ENCODE peak calls at places on chromosome 2, in nine cellular contexts. M, W, C, F, Z, Y, V, D and H are unnamed samples.

GRCh38 chr2:15640291-15640711 is 48.6 kb downstream of the DDX1 start:
- DNase-seq in M (no peak), Z (no peak), V (no peak), W (no peak), D (no peak), Y (no peak), C (peak; percentile 38), F (no peak), H (no peak)

GRCh38 chr2:84844141-84844540 is 36.7 kb downstream of the TRABD2A start:
- DNase-seq in M (no peak), Z (no peak), F (no peak), Y (no peak), V (no peak), W (no peak), D (no peak), C (no peak), H (no peak)

GRCh38 chr2:117771969-117772630 is 42.4 kb upstream of the DDX18 start:
- DNase-seq in V (peak; percentile 29), Y (no peak), D (no peak), W (peak; percentile 45), C (no peak), M (no peak), Z (no peak), F (no peak), H (no peak)

GRCh38 chr2:165927774-165928173 is 25.8 kb downstream of the TTC21B start:
- DNase-seq in W (no peak), V (no peak), D (no peak), C (no peak), M (no peak), Y (no peak), F (no peak), Z (no peak), H (no peak)

GRCh38 chr2:120887844-120888243 is 152.2 kb downstream of the GLI2 start:
- DNase-seq in Z (no peak), F (no peak), V (no peak), Y (no peak), C (no peak), M (peak; percentile 75), W (peak; percentile 46), D (no peak), H (no peak)

GRCh38 chr2:24423095-24423494 is 62.8 kb upstream of the ITSN2 start:
- DNase-seq in Z (no peak), F (no peak), M (no peak), D (no peak), C (no peak), W (no peak), Y (no peak), V (no peak), H (no peak)

GRCh38 chr2:69844560-69844959 is 15.1 kb downstream of the GMCL1 start:
- DNase-seq in C (no peak), M (no peak), V (no peak), W (no peak), Z (no peak), D (no peak), Y (no peak), F (no peak), H (no peak)

GRCh38 chr2:46645681-46646162 is 166.4 kb downstream of the TMEM247 start:
- DNase-seq in M (no peak), F (no peak), Y (peak; percentile 32), Z (no peak), W (peak; percentile 36), D (no peak), C (peak; percentile 47), V (no peak), H (no peak)

GRCh38 chr2:158967114-158967730 is 1.2 kb upstream of the TANC1 start:
- DNase-seq in F (no peak), D (no peak), W (peak; percentile 42), M (no peak), C (peak; percentile 27), Z (no peak), V (no peak), Y (no peak), H (no peak)

GRCh38 chr2:3780477-3781402 is 77.4 kb downstream of the DCDC2C start:
- DNase-seq in Z (no peak), W (peak; percentile 81), F (no peak), D (no peak), V (peak; percentile 68), Y (peak; percentile 16), M (peak; percentile 55), C (peak; percentile 19), H (peak; percentile 71)

GRCh38 chr2:168243061-168243460 is 4.3 kb downstream of the STK39 start:
- DNase-seq in Z (no peak), V (no peak), F (no peak), M (no peak), D (no peak), C (no peak), Y (no peak), W (no peak), H (no peak)

GRCh38 chr2:134835471-134835870 is 2.9 kb upstream of the ACMSD start:
- DNase-seq in Y (no peak), V (no peak), D (no peak), W (no peak), F (no peak), C (no peak), Z (no peak), M (no peak), H (no peak)

GRCh38 chr2:150567771-150568278 is 80.4 kb upstream of the RND3 start:
- DNase-seq in Z (no peak), M (no peak), V (no peak), W (no peak), F (no peak), Y (no peak), D (no peak), C (no peak), H (no peak)

GRCh38 chr2:7707723-7708122 is 790.5 kb downstream of the RNF144A start:
- DNase-seq in Z (no peak), F (no peak), D (no peak), C (no peak), V (no peak), Y (no peak), M (no peak), W (no peak), H (no peak)

GRCh38 chr2:73842739-73843019 is 13.9 kb downstream of the STAMBP start:
- DNase-seq in V (no peak), F (no peak), M (no peak), C (no peak), W (no peak), Y (no peak), Z (no peak), D (no peak), H (no peak)
- H3K36me3 ChIP-seq in V (peaks cover 75% of the 10 kb centered on the region), F (peaks cover 29% of the 10 kb centered on the region), M (peaks cover 52% of the 10 kb centered on the region), C (no peaks in the 10 kb centered on the region), W (peaks cover 24% of the 10 kb centered on the region), Y (peaks cover 18% of the 10 kb centered on the region), Z (peaks cover 93% of the 10 kb centered on the region), D (peaks cover 31% of the 10 kb centered on the region), H (peaks cover 25% of the 10 kb centered on the region)

GRCh38 chr2:953975-954686 is 3.5 kb downstream of the SNTG2 start:
- DNase-seq in V (no peak), M (no peak), C (no peak), Z (no peak), Y (no peak), D (no peak), W (peak; percentile 28), F (no peak), H (no peak)
- TF ChIP-seq CTCF in V (peak; percentile 43), M (no peak), C (no peak), Z (no peak), Y (no peak), D (no peak), W (peak; percentile 24), F (no peak), H (no peak)

GRCh38 chr2:68171684-68172083 is 14.0 kb downstream of the PNO1 start:
- DNase-seq in W (no peak), Y (no peak), D (no peak), C (no peak), F (no peak), Z (no peak), V (no peak), M (no peak), H (no peak)
- H3K36me3 ChIP-seq in W (peaks cover 9% of the 10 kb centered on the region), Y (peaks cover 46% of the 10 kb centered on the region), D (peaks cover 9% of the 10 kb centered on the region), C (no peaks in the 10 kb centered on the region), F (peaks cover 20% of the 10 kb centered on the region), Z (peaks cover 68% of the 10 kb centered on the region), V (peaks cover 97% of the 10 kb centered on the region), M (peaks cover 85% of the 10 kb centered on the region), H (peaks cover 4% of the 10 kb centered on the region)

GRCh38 chr2:215611609-215612386 is 175.9 kb upstream of the FN1 start:
- DNase-seq in Y (no peak), V (no peak), M (no peak), W (peak; percentile 35), D (no peak), C (no peak), Z (no peak), F (no peak), H (no peak)
- TF ChIP-seq CTCF in Y (no peak), V (no peak), M (no peak), W (no peak), D (no peak), C (no peak), Z (no peak), F (no peak), H (no peak)

GRCh38 chr2:239286901-239287300 is 113.9 kb downstream of the HDAC4 start:
- DNase-seq in W (no peak), Z (no peak), V (no peak), D (no peak), F (no peak), Y (no peak), C (no peak), M (peak; percentile 79), H (no peak)
- H3K36me3 ChIP-seq in W (no peaks in the 10 kb centered on the region), Z (peaks cover 11% of the 10 kb centered on the region), V (no peaks in the 10 kb centered on the region), D (no peaks in the 10 kb centered on the region), F (no peaks in the 10 kb centered on the region), Y (no peaks in the 10 kb centered on the region), C (no peaks in the 10 kb centered on the region), M (peaks cover 8% of the 10 kb centered on the region), H (no peaks in the 10 kb centered on the region)

GRCh38 chr2:232810444-232810843 is 34.1 kb upstream of the KCNJ13 start:
- DNase-seq in Y (no peak), D (no peak), M (no peak), W (no peak), C (no peak), Z (no peak), V (no peak), F (no peak), H (no peak)

DNA sequence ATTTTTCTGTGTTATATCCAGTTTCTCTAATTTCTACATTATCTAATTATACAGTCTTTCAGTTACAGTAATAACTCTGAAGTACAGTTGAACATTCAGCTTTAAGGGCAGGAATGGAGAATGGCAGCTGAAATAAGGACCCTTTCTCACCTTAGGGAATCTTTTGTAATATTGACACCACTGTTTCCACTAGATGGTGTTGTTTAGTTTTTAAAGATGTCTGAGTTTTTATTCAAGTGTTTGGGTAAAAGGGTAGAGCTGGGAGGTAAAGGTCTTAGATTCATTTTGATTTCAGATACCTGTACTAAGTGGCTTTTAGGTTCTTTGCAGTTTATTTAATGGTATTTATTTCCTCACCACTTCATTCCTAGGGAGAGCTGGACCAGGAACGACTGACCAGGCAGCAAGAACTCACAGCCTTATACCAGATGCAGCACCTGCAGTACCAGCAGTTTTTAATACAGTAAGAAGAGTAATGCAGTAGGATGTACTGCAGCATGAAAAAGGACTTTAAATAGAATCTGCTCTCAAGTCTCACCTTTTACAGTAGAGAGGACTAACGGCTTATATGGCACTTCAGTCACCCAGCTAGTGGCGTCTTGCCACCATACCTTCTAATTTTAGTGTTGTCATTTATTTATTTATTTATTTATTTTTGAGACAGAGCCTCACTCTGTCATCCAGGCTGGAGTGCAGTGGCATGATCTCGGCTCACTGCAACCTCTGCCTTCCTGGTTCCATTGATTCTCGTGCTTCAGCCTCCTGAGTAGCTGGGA is 33.2 kb upstream of the KCNJ13 start:
- DNase-seq in V (peak; percentile 31), D (no peak), M (peak; percentile 60), C (no peak), W (no peak), F (no peak), Y (no peak), Z (no peak), H (no peak)
- TF ChIP-seq CTCF in V (peak; percentile 74), D (no peak), M (peak; percentile 8), C (no peak), W (no peak), F (no peak), Y (peak; percentile 51), Z (no peak), H (no peak)

GRCh38 chr2:218638372-218638771 is 21.1 kb downstream of the ZNF142 start:
- DNase-seq in W (no peak), F (no peak), V (no peak), Y (no peak), Z (no peak), D (no peak), M (no peak), C (no peak), H (no peak)
- H3K36me3 ChIP-seq in W (peaks cover 46% of the 10 kb centered on the region), F (peaks cover 54% of the 10 kb centered on the region), V (peaks cover 97% of the 10 kb centered on the region), Y (peaks cover 3% of the 10 kb centered on the region), Z (peaks cover 100% of the 10 kb centered on the region), D (peaks cover 79% of the 10 kb centered on the region), M (peaks cover 98% of the 10 kb centered on the region), C (no peaks in the 10 kb centered on the region), H (peaks cover 24% of the 10 kb centered on the region)